ENCODE peak calls at places on chromosome 17, in six cellular contexts. G is naive thymus-derived CD4-positive, alpha-beta T cell; E is stimulated activated CD8-positive, alpha-beta memory T cell treated with anti-CD3 and anti-CD28 coated beads, Interleukin-12 subunit alpha, Interleukin-12 subunit beta, amount 100 ng/mL, for 1 hour; L is T-helper 2 cell; Q is esophagus squamous epithelium; I is activated naive CD4-positive, alpha-beta T cell treated with Interleukin-2 at 50 U/mL for 16 hours. R is an unnamed sample.

GRCh38 chr17:15782809-15783208 is 50.7 kb downstream of the TBC1D26 start:
- DNase-seq in G (no peak), E (no peak), L (peak), Q (no peak), I (no peak), R (no peak)

GRCh38 chr17:66712453-66712852 is 122.5 kb upstream of the CACNG5 start:
- DNase-seq in G (no peak), E (no peak), L (no peak), Q (no peak), I (no peak), R (no peak)

GRCh38 chr17:58270476-58271290 is 10.1 kb downstream of the MPO start:
- DNase-seq in G (no peak), E (no peak), L (no peak), Q (no peak), I (no peak), R (no peak)

GRCh38 chr17:76379646-76380376 is 4.6 kb upstream of the SPHK1 start:
- DNase-seq in G (no peak), E (no peak), L (no peak), Q (no peak), I (no peak), R (no peak)

GRCh38 chr17:65324977-65325376 is 187.8 kb downstream of the RGS9 start:
- DNase-seq in G (no peak), E (no peak), L (no peak), Q (no peak), I (no peak), R (no peak)

GRCh38 chr17:20256144-20256543 is 211.2 kb downstream of the LGALS9B start:
- DNase-seq in G (no peak), E (no peak), L (no peak), Q (no peak), I (no peak), R (no peak)

GRCh38 chr17:49694847-49695697 is 12.7 kb downstream of the SLC35B1 start:
- DNase-seq in G (peak), E (peak), L (peak), Q (no peak), I (peak), R (no peak)

GRCh38 chr17:42937712-42938596 is 26.3 kb downstream of the AARSD1 start:
- DNase-seq in G (no peak), E (no peak), L (peak), Q (no peak), I (peak), R (no peak)

GRCh38 chr17:7959503-7960253 is 27.7 kb downstream of the CNTROB start:
- DNase-seq in G (no peak), E (no peak), L (no peak), Q (no peak), I (no peak), R (no peak)

GRCh38 chr17:4480929-4481898 is 17.5 kb upstream of the SPNS2 start:
- DNase-seq in G (no peak), E (no peak), L (peak), Q (no peak), I (peak), R (no peak)

GRCh38 chr17:12719948-12720347 is 54.3 kb downstream of the MYOCD start:
- DNase-seq in G (no peak), E (no peak), L (no peak), Q (no peak), I (no peak), R (no peak)

GRCh38 chr17:17379197-17379991 is 76.2 kb downstream of the NT5M start:
- DNase-seq in G (no peak), E (no peak), L (no peak), Q (no peak), I (no peak), R (no peak)

GRCh38 chr17:27354491-27355081 is 60.7 kb downstream of the WSB1 start:
- DNase-seq in G (no peak), E (no peak), L (peak), Q (no peak), I (no peak), R (no peak)

GRCh38 chr17:4969551-4970231 is 2.1 kb upstream of the SPAG7 start:
- DNase-seq in G (no peak), E (no peak), L (no peak), Q (no peak), I (peak), R (no peak)

GRCh38 chr17:2685696-2686095 is 25.9 kb downstream of the CLUH start:
- DNase-seq in G (no peak), E (no peak), L (no peak), Q (no peak), I (no peak), R (no peak)

GRCh38 chr17:73902416-73903181 is 258.4 kb upstream of the SDK2 start:
- DNase-seq in G (no peak), E (no peak), L (no peak), Q (no peak), I (no peak), R (no peak)

GRCh38 chr17:17134051-17134951 is 71.8 kb downstream of the PLD6 start:
- DNase-seq in G (no peak), E (no peak), L (no peak), Q (no peak), I (no peak), R (no peak)

GRCh38 chr17:35896011-35896587 is 15.9 kb upstream of the CCL5 start:
- DNase-seq in G (no peak), E (no peak), L (peak), Q (no peak), I (peak), R (no peak)

GRCh38 chr17:43784628-43785101 is 4.4 kb downstream of the CFAP97D1 start:
- DNase-seq in G (no peak), E (no peak), L (no peak), Q (no peak), I (no peak), R (no peak)

GRCh38 chr17:31269597-31269996 is 27.4 kb downstream of the OMG start:
- DNase-seq in G (no peak), E (no peak), L (no peak), Q (no peak), I (no peak), R (peak)

GRCh38 chr17:9162275-9162985 is 141.1 kb downstream of the NTN1 start:
- DNase-seq in G (no peak), E (no peak), L (no peak), Q (no peak), I (no peak), R (no peak)

GRCh38 chr17:79290726-79291125 is 216.1 kb downstream of the ENGASE start:
- DNase-seq in G (no peak), E (no peak), L (no peak), Q (no peak), I (no peak), R (no peak)

GRCh38 chr17:69326302-69327059 is 452 bp downstream of the ABCA5 start:
- DNase-seq in G (no peak), E (peak), L (peak), Q (no peak), I (no peak), R (no peak)

GRCh38 chr17:2054262-2054739 is 602 bp upstream of the HIC1 start:
- DNase-seq in G (peak), E (no peak), L (no peak), Q (no peak), I (no peak), R (no peak)

R was measured in Panc1.